ENCODE peak calls at places on chromosomes 2 and 18, in ten cellular contexts. One of them, this sample, is unnamed.

GRCh38 chr2:232525796-232526195 is at the start of gene CHRND:
- DNase-seq in tibial artery: no peak
- DNase-seq in prostate gland: no peak
- DNase-seq in breast epithelium: no peak
- DNase-seq in Karpas-422: no peak
- DNase-seq in HepG2: peak; percentile 23
- DNase-seq in psoas muscle: peak; percentile 93
- DNase-seq in tibial nerve: no peak
- DNase-seq in neural progenitor cell: peak; percentile 55
- DNase-seq in spleen: no peak
- DNase-seq in this sample: peak; percentile 20

GRCh38 chr2:88658890-88659881 is 31.9 kb upstream of the EIF2AK3 start:
- DNase-seq in breast epithelium: no peak
- DNase-seq in tibial nerve: no peak
- DNase-seq in HepG2: peak; percentile 64
- DNase-seq in psoas muscle: peak; percentile 82
- DNase-seq in neural progenitor cell: no peak
- DNase-seq in prostate gland: peak; percentile 10
- DNase-seq in tibial artery: peak; percentile 70
- DNase-seq in Karpas-422: no peak
- DNase-seq in spleen: no peak
- DNase-seq in this sample: no peak

GRCh38 chr2:62348700-62349099 is 152.8 kb downstream of the B3GNT2 start:
- DNase-seq in spleen: no peak
- DNase-seq in breast epithelium: no peak
- DNase-seq in HepG2: no peak
- DNase-seq in prostate gland: no peak
- DNase-seq in neural progenitor cell: no peak
- DNase-seq in Karpas-422: no peak
- DNase-seq in tibial artery: no peak
- DNase-seq in psoas muscle: no peak
- DNase-seq in tibial nerve: no peak
- DNase-seq in this sample: no peak

GRCh38 chr2:25714740-25715139 is 41.4 kb upstream of the DTNB start:
- DNase-seq in breast epithelium: no peak
- DNase-seq in tibial nerve: no peak
- DNase-seq in neural progenitor cell: no peak
- DNase-seq in HepG2: no peak
- DNase-seq in spleen: no peak
- DNase-seq in prostate gland: no peak
- DNase-seq in Karpas-422: peak; percentile 42
- DNase-seq in tibial artery: no peak
- DNase-seq in psoas muscle: no peak
- DNase-seq in this sample: no peak

GRCh38 chr2:148594216-148594615 is 50.3 kb upstream of the EPC2 start:
- DNase-seq in tibial artery: no peak
- DNase-seq in neural progenitor cell: no peak
- DNase-seq in breast epithelium: no peak
- DNase-seq in psoas muscle: no peak
- DNase-seq in Karpas-422: no peak
- DNase-seq in tibial nerve: no peak
- DNase-seq in spleen: no peak
- DNase-seq in HepG2: no peak
- DNase-seq in prostate gland: peak; percentile 71
- DNase-seq in this sample: no peak

GRCh38 chr2:240351826-240352426 is 83.5 kb upstream of the GPC1 start:
- DNase-seq in psoas muscle: no peak
- DNase-seq in prostate gland: no peak
- DNase-seq in spleen: no peak
- DNase-seq in tibial nerve: no peak
- DNase-seq in neural progenitor cell: no peak
- DNase-seq in breast epithelium: no peak
- DNase-seq in tibial artery: peak; percentile 55
- DNase-seq in Karpas-422: no peak
- DNase-seq in HepG2: no peak
- DNase-seq in this sample: no peak

GRCh38 chr2:136139601-136140000 is 21.7 kb upstream of the CXCR4 start:
- DNase-seq in HepG2: no peak
- DNase-seq in breast epithelium: no peak
- DNase-seq in psoas muscle: no peak
- DNase-seq in tibial nerve: no peak
- DNase-seq in Karpas-422: no peak
- DNase-seq in tibial artery: no peak
- DNase-seq in neural progenitor cell: no peak
- DNase-seq in spleen: no peak
- DNase-seq in prostate gland: no peak
- DNase-seq in this sample: no peak

GRCh38 chr2:241602720-241603119 is 34.2 kb downstream of the THAP4 start:
- DNase-seq in tibial artery: no peak
- DNase-seq in prostate gland: no peak
- DNase-seq in neural progenitor cell: no peak
- DNase-seq in breast epithelium: no peak
- DNase-seq in Karpas-422: no peak
- DNase-seq in tibial nerve: no peak
- DNase-seq in psoas muscle: no peak
- DNase-seq in spleen: no peak
- DNase-seq in HepG2: no peak
- DNase-seq in this sample: no peak

GRCh38 chr2:2222931-2223330 is 108.1 kb downstream of the MYT1L start:
- DNase-seq in psoas muscle: no peak
- DNase-seq in breast epithelium: no peak
- DNase-seq in prostate gland: no peak
- DNase-seq in neural progenitor cell: no peak
- DNase-seq in Karpas-422: no peak
- DNase-seq in HepG2: no peak
- DNase-seq in tibial artery: no peak
- DNase-seq in tibial nerve: no peak
- DNase-seq in spleen: no peak
- DNase-seq in this sample: no peak

GRCh38 chr2:205681836-205682238 is 464 bp upstream of the NRP2 start:
- DNase-seq in spleen: no peak
- DNase-seq in neural progenitor cell: peak; percentile 73
- DNase-seq in tibial nerve: no peak
- DNase-seq in psoas muscle: no peak
- DNase-seq in HepG2: no peak
- DNase-seq in Karpas-422: peak; percentile 70
- DNase-seq in tibial artery: no peak
- DNase-seq in breast epithelium: no peak
- DNase-seq in prostate gland: no peak
- DNase-seq in this sample: no peak

GRCh38 chr18:11052800-11053199 is 96.6 kb downstream of the PIEZO2 start:
- DNase-seq in spleen: no peak
- DNase-seq in HepG2: no peak
- DNase-seq in Karpas-422: no peak
- DNase-seq in tibial nerve: no peak
- DNase-seq in tibial artery: no peak
- DNase-seq in psoas muscle: no peak
- DNase-seq in breast epithelium: no peak
- DNase-seq in neural progenitor cell: no peak
- DNase-seq in prostate gland: no peak
- DNase-seq in this sample: no peak

GRCh38 chr2:179412116-179412515 is 147.5 kb upstream of the SESTD1 start:
- DNase-seq in neural progenitor cell: no peak
- DNase-seq in Karpas-422: no peak
- DNase-seq in breast epithelium: no peak
- DNase-seq in spleen: no peak
- DNase-seq in psoas muscle: no peak
- DNase-seq in tibial nerve: no peak
- DNase-seq in prostate gland: no peak
- DNase-seq in HepG2: no peak
- DNase-seq in tibial artery: no peak
- DNase-seq in this sample: no peak

GRCh38 chr2:176317246-176318065 is 48.2 kb downstream of the MTX2 start:
- DNase-seq in neural progenitor cell: no peak
- DNase-seq in HepG2: peak; percentile 76
- DNase-seq in Karpas-422: no peak
- DNase-seq in tibial nerve: no peak
- DNase-seq in psoas muscle: no peak
- DNase-seq in breast epithelium: no peak
- DNase-seq in spleen: no peak
- DNase-seq in tibial artery: no peak
- DNase-seq in prostate gland: no peak
- DNase-seq in this sample: no peak

GRCh38 chr2:151410485-151410833 is 757 bp downstream of the RIF1 start:
- DNase-seq in spleen: no peak
- DNase-seq in neural progenitor cell: peak; percentile 57
- DNase-seq in HepG2: peak; percentile 50
- DNase-seq in tibial artery: no peak
- DNase-seq in Karpas-422: peak; percentile 75
- DNase-seq in breast epithelium: no peak
- DNase-seq in tibial nerve: no peak
- DNase-seq in psoas muscle: no peak
- DNase-seq in prostate gland: peak; percentile 30
- DNase-seq in this sample: no peak

GRCh38 chr2:33158482-33159003 is 211.8 kb downstream of the LTBP1 start:
- DNase-seq in psoas muscle: no peak
- DNase-seq in tibial artery: no peak
- DNase-seq in breast epithelium: no peak
- DNase-seq in tibial nerve: no peak
- DNase-seq in HepG2: no peak
- DNase-seq in Karpas-422: no peak
- DNase-seq in spleen: no peak
- DNase-seq in neural progenitor cell: no peak
- DNase-seq in prostate gland: no peak
- DNase-seq in this sample: no peak

GRCh38 chr2:33153008-33153407 is 206.3 kb downstream of the LTBP1 start:
- DNase-seq in breast epithelium: no peak
- DNase-seq in prostate gland: no peak
- DNase-seq in tibial artery: no peak
- DNase-seq in HepG2: no peak
- DNase-seq in tibial nerve: no peak
- DNase-seq in spleen: no peak
- DNase-seq in psoas muscle: no peak
- DNase-seq in Karpas-422: no peak
- DNase-seq in neural progenitor cell: no peak
- DNase-seq in this sample: no peak
- H3K27ac ChIP-seq in breast epithelium: no peak overlapping the region
- H3K27ac ChIP-seq in prostate gland: no peak overlapping the region
- H3K27ac ChIP-seq in tibial artery: peak overlapping the region; percentile 86
- H3K27ac ChIP-seq in HepG2: no peak overlapping the region
- H3K27ac ChIP-seq in tibial nerve: no peak overlapping the region
- H3K27ac ChIP-seq in spleen: no peak overlapping the region
- H3K27ac ChIP-seq in psoas muscle: no peak overlapping the region
- H3K27ac ChIP-seq in Karpas-422: no peak overlapping the region
- H3K27ac ChIP-seq in neural progenitor cell: no peak overlapping the region
- H3K27ac ChIP-seq in this sample: no peak overlapping the region

DNA sequence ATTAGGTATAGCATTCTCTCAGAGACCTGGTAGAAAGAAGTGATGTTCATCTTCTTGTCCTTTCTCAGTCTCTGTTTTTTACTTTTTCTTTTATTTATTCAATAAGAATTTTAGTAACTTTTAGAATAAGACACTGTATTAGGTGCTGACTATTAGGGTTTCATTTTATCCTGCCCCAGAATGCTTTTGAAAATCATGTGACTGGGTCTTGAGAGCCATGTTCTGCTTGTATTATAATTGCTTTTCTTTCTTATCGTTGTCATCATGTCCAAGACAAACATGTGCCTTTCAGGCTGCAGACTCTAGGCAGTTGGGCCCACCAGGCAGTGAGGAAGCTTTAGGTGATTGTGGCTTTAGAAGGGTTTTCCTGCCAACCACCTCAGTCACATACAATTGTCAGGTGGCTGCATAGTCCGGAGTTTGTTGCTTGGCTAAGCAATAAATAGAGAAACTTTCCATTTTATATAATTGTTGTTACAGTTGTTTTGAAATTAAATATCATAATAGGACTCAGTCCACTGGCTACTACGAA is 15.1 kb downstream of the GRHL1 start:
- DNase-seq in tibial artery: no peak
- DNase-seq in Karpas-422: no peak
- DNase-seq in psoas muscle: no peak
- DNase-seq in prostate gland: no peak
- DNase-seq in HepG2: no peak
- DNase-seq in neural progenitor cell: no peak
- DNase-seq in spleen: no peak
- DNase-seq in tibial nerve: no peak
- DNase-seq in breast epithelium: no peak
- DNase-seq in this sample: no peak
- H3K4me1 ChIP-seq in tibial artery: no peaks in the 10 kb centered on the region
- H3K4me1 ChIP-seq in Karpas-422: peaks cover 19% of the 10 kb centered on the region
- H3K4me1 ChIP-seq in psoas muscle: no peaks in the 10 kb centered on the region
- H3K4me1 ChIP-seq in prostate gland: no peaks in the 10 kb centered on the region
- H3K4me1 ChIP-seq in HepG2: no peaks in the 10 kb centered on the region
- H3K4me1 ChIP-seq in neural progenitor cell: peaks cover 34% of the 10 kb centered on the region
- H3K4me1 ChIP-seq in spleen: peaks cover 15% of the 10 kb centered on the region
- H3K4me1 ChIP-seq in tibial nerve: no peaks in the 10 kb centered on the region
- H3K4me1 ChIP-seq in breast epithelium: no peaks in the 10 kb centered on the region
- H3K4me1 ChIP-seq in this sample: peaks cover 9% of the 10 kb centered on the region

GRCh38 chr2:230968921-230969672 is 26.8 kb upstream of the SPATA3 start:
- DNase-seq in tibial artery: no peak
- DNase-seq in neural progenitor cell: no peak
- DNase-seq in spleen: no peak
- DNase-seq in HepG2: peak; percentile 59
- DNase-seq in prostate gland: no peak
- DNase-seq in psoas muscle: no peak
- DNase-seq in tibial nerve: no peak
- DNase-seq in Karpas-422: peak; percentile 68
- DNase-seq in breast epithelium: no peak
- DNase-seq in this sample: no peak
- H3K4me3 ChIP-seq in tibial artery: no peak overlapping the region
- H3K4me3 ChIP-seq in neural progenitor cell: no peak overlapping the region
- H3K4me3 ChIP-seq in spleen: no peak overlapping the region
- H3K4me3 ChIP-seq in HepG2: peak overlapping the region; percentile 71
- H3K4me3 ChIP-seq in prostate gland: no peak overlapping the region
- H3K4me3 ChIP-seq in psoas muscle: no peak overlapping the region
- H3K4me3 ChIP-seq in tibial nerve: no peak overlapping the region
- H3K4me3 ChIP-seq in Karpas-422: peak overlapping the region; percentile 64
- H3K4me3 ChIP-seq in breast epithelium: no peak overlapping the region
- H3K4me3 ChIP-seq in this sample: no peak overlapping the region

GRCh38 chr2:234291765-234292204 is 205.1 kb downstream of the ARL4C start:
- DNase-seq in breast epithelium: no peak
- DNase-seq in HepG2: no peak
- DNase-seq in tibial artery: no peak
- DNase-seq in Karpas-422: no peak
- DNase-seq in neural progenitor cell: no peak
- DNase-seq in tibial nerve: no peak
- DNase-seq in psoas muscle: no peak
- DNase-seq in spleen: no peak
- DNase-seq in prostate gland: no peak
- DNase-seq in this sample: peak; percentile 33

GRCh38 chr2:234292205-234292954 is 204.5 kb downstream of the ARL4C start:
- DNase-seq in spleen: no peak
- DNase-seq in tibial nerve: no peak
- DNase-seq in neural progenitor cell: no peak
- DNase-seq in Karpas-422: no peak
- DNase-seq in HepG2: no peak
- DNase-seq in prostate gland: no peak
- DNase-seq in psoas muscle: no peak
- DNase-seq in breast epithelium: no peak
- DNase-seq in tibial artery: no peak
- DNase-seq in this sample: peak; percentile 31

GRCh38 chr2:234290671-234291070 is 206.2 kb downstream of the ARL4C start:
- DNase-seq in tibial artery: no peak
- DNase-seq in neural progenitor cell: no peak
- DNase-seq in tibial nerve: no peak
- DNase-seq in spleen: peak; percentile 90
- DNase-seq in psoas muscle: no peak
- DNase-seq in prostate gland: no peak
- DNase-seq in breast epithelium: no peak
- DNase-seq in Karpas-422: no peak
- DNase-seq in HepG2: no peak
- DNase-seq in this sample: no peak

GRCh38 chr2:234293973-234294372 is 202.9 kb downstream of the ARL4C start:
- DNase-seq in tibial nerve: no peak
- DNase-seq in Karpas-422: no peak
- DNase-seq in HepG2: no peak
- DNase-seq in tibial artery: no peak
- DNase-seq in prostate gland: no peak
- DNase-seq in neural progenitor cell: no peak
- DNase-seq in breast epithelium: no peak
- DNase-seq in spleen: no peak
- DNase-seq in psoas muscle: no peak
- DNase-seq in this sample: no peak

GRCh38 chr2:234292955-234293228 is 204.0 kb downstream of the ARL4C start:
- DNase-seq in spleen: no peak
- DNase-seq in tibial artery: no peak
- DNase-seq in prostate gland: no peak
- DNase-seq in Karpas-422: no peak
- DNase-seq in psoas muscle: no peak
- DNase-seq in HepG2: no peak
- DNase-seq in breast epithelium: no peak
- DNase-seq in neural progenitor cell: no peak
- DNase-seq in tibial nerve: no peak
- DNase-seq in this sample: no peak
- H3K27ac ChIP-seq in spleen: peak overlapping the region; percentile 87
- H3K27ac ChIP-seq in tibial artery: no peak overlapping the region
- H3K27ac ChIP-seq in prostate gland: no peak overlapping the region
- H3K27ac ChIP-seq in Karpas-422: no peak overlapping the region
- H3K27ac ChIP-seq in psoas muscle: no peak overlapping the region
- H3K27ac ChIP-seq in HepG2: no peak overlapping the region
- H3K27ac ChIP-seq in breast epithelium: no peak overlapping the region
- H3K27ac ChIP-seq in neural progenitor cell: no peak overlapping the region
- H3K27ac ChIP-seq in tibial nerve: no peak overlapping the region
- H3K27ac ChIP-seq in this sample: no peak overlapping the region